ENCODE peak calls at places on chromosomes 3 and 15, in four cellular contexts. E is activated CD8-positive, alpha-beta memory T cell treated with anti-CD3 and anti-CD28 coated beads for 48 hours; F is stimulated activated CD4-positive, alpha-beta T cell treated with anti-CD3 and anti-CD28 coated beads, Interleukin-1b, Interleukin-23, amount 100 ng/mL, for 4 hours; J is fibroblast of lung. A is an unnamed sample.

GRCh38 chr3:44338010-44338827 is at the start of gene TCAIM:
- DNase-seq in F (peak), J (peak), E (peak), A (peak)

GRCh38 chr3:113084777-113085176 is 94.0 kb downstream of the GTPBP8 start:
- DNase-seq in E (no peak), J (peak), F (no peak), A (no peak)

GRCh38 chr3:178623666-178624255 is 87.5 kb downstream of the KCNMB2 start:
- DNase-seq in E (no peak), J (peak), F (no peak), A (no peak)

GRCh38 chr3:98565843-98566242 is 27.6 kb downstream of the CPOX start:
- DNase-seq in J (no peak), E (no peak), F (no peak), A (no peak)

GRCh38 chr15:51668446-51668845 is 12.9 kb upstream of the SCG3 start:
- DNase-seq in E (no peak), F (no peak), J (no peak), A (no peak)

GRCh38 chr3:30496496-30496966 is 109.9 kb upstream of the TGFBR2 start:
- DNase-seq in F (no peak), E (no peak), J (peak), A (no peak)

GRCh38 chr15:72521682-72522081 is 47.6 kb downstream of the ARIH1 start:
- DNase-seq in F (no peak), E (no peak), J (peak), A (no peak)

GRCh38 chr15:65914981-65915925 is 46.0 kb downstream of the RAB11A start:
- DNase-seq in J (no peak), F (no peak), E (no peak), A (no peak)

GRCh38 chr15:98164573-98164972 is 204.1 kb downstream of the ARRDC4 start:
- DNase-seq in E (no peak), F (no peak), J (no peak), A (no peak)

GRCh38 chr15:101731746-101732145 is 7.5 kb upstream of the TARS3 start:
- DNase-seq in J (no peak), F (no peak), E (no peak), A (no peak)

GRCh38 chr3:123732447-123732846 is 147.6 kb upstream of the HACD2 start:
- DNase-seq in J (peak), F (no peak), E (no peak), A (peak)

GRCh38 chr3:69197922-69198540 is 75.6 kb upstream of the LMOD3 start:
- DNase-seq in E (no peak), F (peak), J (no peak), A (peak)

GRCh38 chr3:82224661-82225060 is 463.2 kb upstream of the GBE1 start:
- DNase-seq in J (no peak), E (no peak), F (no peak), A (no peak)

GRCh38 chr3:24316887-24317383 is 177.7 kb downstream of the THRB start:
- DNase-seq in J (peak), E (no peak), F (no peak), A (no peak)

GRCh38 chr15:94126999-94127398 is 104.4 kb upstream of the MCTP2 start:
- DNase-seq in F (no peak), J (no peak), E (no peak), A (no peak)

GRCh38 chr15:72967836-72968530 is 84.3 kb upstream of the NEO1 start:
- DNase-seq in E (no peak), J (no peak), F (no peak), A (no peak)

GRCh38 chr15:36177590-36178281 is 401.7 kb upstream of the CDIN1 start:
- DNase-seq in E (no peak), F (no peak), J (peak), A (no peak)

GRCh38 chr15:67108122-67108871 is 42.9 kb downstream of the SMAD3 start:
- DNase-seq in E (no peak), F (no peak), J (no peak), A (no peak)

GRCh38 chr3:133943639-133944131 is 48.0 kb upstream of the RAB6B start:
- DNase-seq in F (no peak), E (no peak), J (peak), A (no peak)

GRCh38 chr3:168885028-168885427 is 778.5 kb downstream of the MECOM start:
- DNase-seq in J (peak), E (no peak), F (no peak), A (no peak)

GRCh38 chr15:92636950-92637481 is 18.6 kb downstream of the FAM174B start:
- DNase-seq in J (no peak), F (no peak), E (no peak), A (no peak)

GRCh38 chr15:20358066-20358780 is 183.4 kb downstream of the GOLGA6L6 start:
- DNase-seq in J (no peak), E (no peak), F (no peak), A (no peak)

GRCh38 chr15:30043211-30043655 is 39.5 kb upstream of the GOLGA8J start:
- DNase-seq in E (no peak), J (peak), F (no peak), A (no peak)

GRCh38 chr15:47718474-47719440 is 1.5 kb downstream of the SEMA6D start:
- DNase-seq in E (no peak), J (peak), F (no peak), A (no peak)

GRCh38 chr15:56538901-56539545 is 74.1 kb upstream of the MNS1 start:
- DNase-seq in E (no peak), F (no peak), J (no peak), A (no peak)

GRCh38 chr15:80159811-80160569 is 7.2 kb downstream of the FAH start:
- DNase-seq in J (peak), E (no peak), F (no peak), A (no peak)

GRCh38 chr15:89761009-89761831 is 10.2 kb upstream of the MESP1 start:
- DNase-seq in E (no peak), J (no peak), F (no peak), A (no peak)

GRCh38 chr3:44682182-44682896 is 30.1 kb upstream of the ZNF502 start:
- DNase-seq in F (no peak), E (no peak), J (no peak), A (no peak)

GRCh38 chr3:15256861-15257341 is 50.9 kb downstream of the CAPN7 start:
- DNase-seq in J (no peak), E (no peak), F (no peak), A (no peak)

GRCh38 chr15:83813697-83814096 is 159.8 kb downstream of the ADAMTSL3 start:
- DNase-seq in J (no peak), E (no peak), F (no peak), A (no peak)

GRCh38 chr3:56799251-56799882 is 2.4 kb downstream of the ARHGEF3 start:
- DNase-seq in F (no peak), J (peak), E (no peak), A (no peak)

GRCh38 chr3:169764164-169764452 is 752 bp downstream of the TERC start:
- DNase-seq in J (peak), E (no peak), F (no peak), A (no peak)

GRCh38 chr3:13016083-13016725 is 57.0 kb downstream of the IQSEC1 start:
- DNase-seq in J (no peak), F (no peak), E (no peak), A (peak)

GRCh38 chr3:37742574-37743212 is 119.0 kb upstream of the CTDSPL start:
- DNase-seq in F (no peak), E (no peak), J (no peak), A (no peak)